ENCODE peak calls at places on chromosomes 7 and 10, in nine cellular contexts. X is heart left ventricle, T is mammary epithelial cell, L is colonic mucosa, J is upper lobe of right lung, C is suprapubic skin, N is thoracic aorta, V is left ventricle myocardium inferior, H is AG04450. B is an unnamed sample.

GRCh38 chr10:65675236-65675635 is 1250.6 kb upstream of the LRRTM3 start:
- DNase-seq in L (peak), V (no peak), C (no peak), T (no peak), J (no peak), N (no peak), H (no peak), X (no peak), B (no peak)

GRCh38 chr7:82044497-82045080 is 274.7 kb upstream of the HGF start:
- DNase-seq in N (no peak), V (no peak), C (no peak), H (no peak), J (no peak), L (peak), X (peak), T (peak), B (no peak)

GRCh38 chr10:63713191-63714144 is 192.3 kb downstream of the REEP3 start:
- DNase-seq in L (peak), J (no peak), C (no peak), T (no peak), H (no peak), X (peak), N (no peak), V (peak), B (peak)

GRCh38 chr7:157854066-157854891 is 517.5 kb downstream of the DNAJB6 start:
- DNase-seq in V (peak), J (peak), L (peak), H (no peak), C (no peak), N (no peak), T (no peak), X (peak), B (peak)

GRCh38 chr10:70367195-70367796 is 15.1 kb downstream of the LRRC20 start:
- DNase-seq in J (no peak), H (peak), L (no peak), V (no peak), X (no peak), C (no peak), T (no peak), N (no peak), B (no peak)

GRCh38 chr10:100007239-100008141 is 2.3 kb downstream of the DNMBP start:
- DNase-seq in N (no peak), L (no peak), T (no peak), H (no peak), J (no peak), C (no peak), X (no peak), V (no peak), B (no peak)

GRCh38 chr10:101570764-101571572 is 17.1 kb downstream of the POLL start:
- DNase-seq in H (no peak), C (no peak), L (no peak), V (no peak), J (peak), N (no peak), X (no peak), T (peak), B (no peak)

GRCh38 chr7:79982151-79982770 is 152.4 kb upstream of the GNAI1 start:
- DNase-seq in J (no peak), L (no peak), C (no peak), N (no peak), X (no peak), V (no peak), H (peak), T (peak), B (no peak)

GRCh38 chr7:50648570-50649169 is 83.5 kb upstream of the DDC start:
- DNase-seq in J (no peak), X (no peak), H (no peak), C (no peak), T (no peak), L (no peak), V (no peak), N (no peak), B (no peak)
- H3K27ac ChIP-seq in J (no peak), X (no peak), H (no peak), C (no peak), T (no peak), L (no peak), V (peak), N (no peak), B (no peak)

GRCh38 chr7:47226688-47227087 is 355.2 kb downstream of the TNS3 start:
- DNase-seq in H (no peak), L (no peak), T (no peak), V (no peak), C (no peak), J (no peak), X (no peak), N (no peak), B (no peak)
- H3K4me3 ChIP-seq in H (no peak), L (no peak), T (no peak), V (no peak), C (no peak), J (no peak), X (no peak), N (no peak), B (no peak)

DNA sequence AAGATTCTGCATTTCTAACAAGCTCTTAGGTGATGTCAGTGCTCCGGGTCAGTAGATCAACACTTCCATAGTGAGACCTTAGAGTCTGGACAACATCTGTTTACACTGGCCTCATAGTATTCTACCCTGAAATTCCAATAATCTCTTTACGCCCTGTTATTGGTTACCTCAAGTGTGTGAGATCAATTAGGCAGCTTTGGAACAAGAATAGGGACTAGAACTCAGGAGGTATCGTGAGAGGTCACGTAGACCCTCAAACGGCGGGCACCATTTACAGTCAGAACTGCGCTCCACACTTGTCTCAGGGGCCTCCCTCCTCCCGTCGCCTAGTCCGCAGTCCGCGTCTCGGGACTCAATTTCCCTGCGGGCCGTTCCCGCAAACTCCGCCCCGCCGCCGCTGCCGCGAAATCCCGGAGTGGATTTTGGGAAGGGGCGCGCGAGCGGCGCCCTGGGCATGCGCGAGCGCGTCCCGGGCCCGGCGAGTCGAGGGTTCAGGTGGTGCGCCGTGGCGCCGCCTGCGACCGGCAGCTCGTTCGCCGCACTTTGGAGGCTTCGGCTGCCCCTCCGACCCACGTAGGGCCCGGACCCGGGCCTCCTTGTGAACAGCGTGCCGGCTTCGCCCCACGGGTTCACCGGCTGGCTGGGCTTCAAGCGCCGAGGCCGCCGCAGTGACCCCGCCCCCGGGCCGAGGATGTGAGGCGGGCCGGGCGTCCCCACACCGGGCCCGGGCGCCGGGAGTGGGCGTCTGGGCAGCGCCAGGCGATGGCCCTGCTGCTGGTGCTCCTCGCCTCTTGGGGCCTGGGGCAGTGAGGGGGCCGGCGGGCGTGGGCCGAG is at the start of gene PLEKHA8:
- DNase-seq in X (peak), T (peak), V (peak), J (peak), L (peak), C (peak), N (peak), H (peak), B (peak)
- TF ChIP-seq CTCF in X (no peak), T (no peak), V (no peak), J (no peak), L (no peak), C (no peak), N (no peak), H (no peak), B (no peak)

DNA sequence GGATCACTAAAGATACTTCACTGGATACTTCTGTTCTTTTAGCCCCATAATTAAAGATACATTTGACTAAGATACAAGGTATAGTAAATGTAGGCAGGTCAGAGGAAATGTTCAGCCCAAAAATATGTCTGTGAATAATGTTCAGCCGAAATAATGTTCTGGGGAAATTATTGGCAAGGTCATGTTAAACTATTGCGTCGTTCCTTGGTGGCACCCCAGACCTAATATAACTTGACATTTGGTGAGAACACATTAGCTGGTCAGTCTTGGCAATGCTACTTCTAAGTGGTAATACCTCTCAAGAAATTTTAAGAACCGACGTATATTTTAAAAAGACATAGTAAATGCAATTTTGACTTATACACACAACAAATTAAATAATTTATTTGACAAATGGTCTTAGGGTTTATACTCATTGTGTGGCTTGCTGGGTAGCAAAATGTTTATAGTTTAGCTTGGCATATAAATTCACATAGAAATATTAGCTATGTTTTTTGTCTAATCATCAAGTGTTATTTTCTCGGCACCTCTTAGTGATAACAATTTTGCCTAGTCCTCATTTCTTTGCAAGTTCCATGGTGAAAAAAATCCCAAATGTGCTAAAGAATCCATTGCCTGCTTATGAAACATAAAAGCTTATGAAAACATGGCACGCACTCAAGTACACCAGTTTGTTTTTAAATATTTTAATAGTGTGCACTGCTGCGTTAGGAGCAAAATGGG is 270.3 kb upstream of the NEBL start:
- DNase-seq in L (no peak), N (no peak), C (no peak), V (no peak), H (no peak), T (no peak), J (no peak), X (no peak), B (no peak)
- H3K27ac ChIP-seq in L (no peak), N (no peak), C (no peak), V (no peak), H (no peak), T (no peak), J (peak), X (no peak), B (no peak)

GRCh38 chr10:122019414-122019975 is 30.5 kb downstream of the TACC2 start:
- DNase-seq in X (no peak), J (peak), L (peak), N (no peak), H (no peak), C (peak), V (no peak), T (peak), B (no peak)

GRCh38 chr10:122020202-122020601 is 31.2 kb downstream of the TACC2 start:
- DNase-seq in V (no peak), N (no peak), C (no peak), J (no peak), T (no peak), X (no peak), H (no peak), L (no peak), B (no peak)

GRCh38 chr10:122021421-122021820 is 32.5 kb downstream of the TACC2 start:
- DNase-seq in T (no peak), L (no peak), N (no peak), C (no peak), H (no peak), V (no peak), J (no peak), X (no peak), B (no peak)

GRCh38 chr10:122021828-122022227 is 32.9 kb downstream of the TACC2 start:
- DNase-seq in T (no peak), V (no peak), H (no peak), J (no peak), N (no peak), L (no peak), C (no peak), X (no peak), B (no peak)

DNA sequence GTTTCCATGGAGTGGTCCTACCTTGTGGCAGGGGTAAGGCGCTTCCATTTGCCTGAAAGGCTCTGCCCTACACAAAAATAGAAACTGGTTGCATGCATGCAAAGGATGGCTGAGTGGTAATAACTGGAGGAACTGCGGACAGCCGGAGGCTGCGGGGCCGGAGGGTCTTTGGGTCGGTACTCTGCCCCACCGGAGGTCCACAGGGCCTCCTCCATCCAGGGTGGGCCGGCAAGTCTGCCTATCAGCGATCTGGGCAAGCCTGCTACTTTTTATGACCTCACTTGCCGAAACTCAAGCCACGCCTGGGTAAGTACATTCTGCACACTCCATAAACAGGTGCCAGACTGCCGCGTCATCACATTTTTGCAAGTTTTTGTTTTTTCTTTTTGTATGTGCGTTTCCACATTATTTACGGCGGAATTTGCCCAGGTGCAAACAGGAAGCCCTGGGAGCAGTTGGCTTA is 30.0 kb downstream of the TACC2 start:
- DNase-seq in H (no peak), L (peak), T (peak), J (peak), N (no peak), V (no peak), X (no peak), C (no peak), B (no peak)
- H3K4me3 ChIP-seq in H (no peak), L (peak), T (no peak), J (no peak), N (peak), V (peak), X (no peak), C (peak), B (peak)

GRCh38 chr10:33109384-33109783 is 151.4 kb upstream of the ITGB1 start:
- DNase-seq in X (no peak), L (no peak), C (no peak), J (no peak), H (no peak), V (no peak), T (no peak), N (no peak), B (no peak)

GRCh38 chr10:33109788-33110469 is 151.9 kb upstream of the ITGB1 start:
- DNase-seq in L (no peak), J (no peak), V (no peak), H (no peak), C (no peak), X (no peak), T (no peak), N (no peak), B (no peak)

GRCh38 chr10:33103980-33104379 is 145.9 kb upstream of the ITGB1 start:
- DNase-seq in J (no peak), T (peak), N (no peak), C (no peak), H (no peak), X (no peak), L (no peak), V (no peak), B (no peak)

GRCh38 chr10:33107953-33108352 is 149.9 kb upstream of the ITGB1 start:
- DNase-seq in X (no peak), J (no peak), N (no peak), V (no peak), L (no peak), T (no peak), H (no peak), C (no peak), B (no peak)

DNA sequence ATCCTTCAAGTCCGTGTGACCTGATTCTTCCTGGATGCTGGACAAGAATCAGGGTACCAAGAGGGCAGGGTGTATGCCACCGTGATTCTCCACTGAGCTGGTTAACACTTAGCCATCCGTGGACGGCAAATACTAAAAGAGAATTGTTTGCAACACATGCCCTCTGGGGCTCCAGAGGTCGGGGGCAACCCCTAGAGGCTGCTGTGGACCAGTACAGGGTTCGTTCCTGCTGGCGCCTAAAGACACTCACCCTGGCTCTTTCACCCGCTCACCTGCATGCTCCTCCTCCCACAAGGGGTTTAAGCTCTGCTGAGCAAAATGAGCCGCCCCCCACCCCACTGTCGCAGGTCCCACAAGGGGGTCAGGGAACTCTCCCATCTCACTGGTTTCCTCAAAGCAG is 148.7 kb upstream of the ITGB1 start:
- DNase-seq in T (no peak), J (peak), L (no peak), N (no peak), C (no peak), X (no peak), H (no peak), V (no peak), B (no peak)
- TF ChIP-seq CTCF in T (no peak), J (no peak), L (no peak), N (no peak), C (no peak), X (no peak), H (no peak), V (no peak), B (no peak)

DNA sequence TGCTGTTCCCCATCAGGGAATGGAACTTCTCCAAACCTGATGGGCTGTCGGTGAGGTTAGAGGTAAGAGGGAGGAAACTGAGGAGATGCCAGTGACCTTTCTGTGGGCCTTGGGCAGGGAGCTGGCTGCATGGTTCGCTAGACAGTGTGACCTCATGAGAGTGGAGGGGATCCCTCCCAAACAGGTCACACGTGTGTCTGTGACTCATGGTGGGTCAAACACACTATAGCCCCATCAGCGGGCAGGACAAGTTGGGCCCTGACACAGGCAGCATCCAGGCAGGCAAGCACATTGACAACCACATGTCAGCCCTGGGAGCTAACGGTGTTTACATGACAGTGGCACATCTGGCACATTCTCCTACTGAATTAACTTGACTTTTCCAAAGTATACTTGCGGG is 199.4 kb downstream of the WDR37 start:
- DNase-seq in H (no peak), J (no peak), L (no peak), T (no peak), C (no peak), V (no peak), N (no peak), X (no peak), B (no peak)
- H3K27ac ChIP-seq in H (no peak), J (no peak), L (no peak), T (no peak), C (no peak), V (no peak), N (no peak), X (no peak), B (no peak)

GRCh38 chr7:194257-194995 is 2.1 kb downstream of the FAM20C start:
- DNase-seq in C (no peak), H (no peak), T (no peak), L (peak), X (no peak), N (no peak), V (no peak), J (no peak), B (no peak)

GRCh38 chr7:196778-197321 is 4.5 kb downstream of the FAM20C start:
- DNase-seq in L (no peak), X (no peak), T (no peak), H (no peak), N (no peak), J (no peak), C (no peak), V (no peak), B (no peak)

GRCh38 chr7:194996-195829 is 2.8 kb downstream of the FAM20C start:
- DNase-seq in C (no peak), H (no peak), J (no peak), N (no peak), T (no peak), V (no peak), X (no peak), L (no peak), B (no peak)

GRCh38 chr7:196283-196682 is 3.9 kb downstream of the FAM20C start:
- DNase-seq in X (no peak), C (no peak), V (no peak), T (no peak), H (no peak), L (no peak), N (no peak), J (no peak), B (no peak)

DNA sequence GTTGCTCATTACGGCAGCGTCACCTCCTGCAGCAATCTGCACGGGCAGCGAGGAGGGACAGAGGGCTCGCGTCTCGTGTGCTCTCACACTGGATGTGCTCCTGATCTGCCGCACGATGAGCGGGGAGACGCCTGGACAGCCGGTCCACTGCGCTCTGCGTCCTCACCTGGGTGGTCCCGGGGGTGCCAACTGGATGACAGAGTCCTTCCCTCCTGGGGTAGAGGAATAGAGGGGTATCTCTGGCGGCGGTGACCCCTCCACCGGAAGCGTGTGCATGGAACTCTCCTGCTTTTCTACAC is 3.4 kb downstream of the FAM20C start:
- DNase-seq in H (no peak), X (no peak), L (no peak), J (no peak), C (no peak), V (no peak), T (no peak), N (no peak), B (no peak)
- H3K4me3 ChIP-seq in H (peak), X (no peak), L (no peak), J (no peak), C (peak), V (peak), T (no peak), N (peak), B (no peak)

B was measured in tibial artery.